ENCODE peak calls at places on chromosome 18, in seven cellular contexts. One of them, this sample, is unnamed.
A peak's percentile ranks its signal among the peaks of the same experiment; 100 is the strongest.

GRCh38 chr18:66872277-66872676 is 268.4 kb upstream of the CDH19 start:
- DNase-seq in kidney: no peak
- DNase-seq in heart left ventricle: no peak
- DNase-seq in cardiac muscle cell: peak; percentile 21
- DNase-seq in Karpas-422: peak; percentile 61
- DNase-seq in A673: peak; percentile 55
- DNase-seq in transverse colon: no peak
- DNase-seq in this sample: no peak

GRCh38 chr18:79516441-79516931 is 120.8 kb downstream of the NFATC1 start:
- DNase-seq in kidney: peak; percentile 46
- DNase-seq in heart left ventricle: no peak
- DNase-seq in cardiac muscle cell: no peak
- DNase-seq in Karpas-422: no peak
- DNase-seq in A673: no peak
- DNase-seq in transverse colon: no peak
- DNase-seq in this sample: no peak

GRCh38 chr18:5979176-5979888 is 84.0 kb upstream of the TMEM200C start:
- DNase-seq in kidney: no peak
- DNase-seq in heart left ventricle: no peak
- DNase-seq in cardiac muscle cell: no peak
- DNase-seq in Karpas-422: no peak
- DNase-seq in A673: no peak
- DNase-seq in transverse colon: no peak
- DNase-seq in this sample: no peak

GRCh38 chr18:46858290-46858689 is 59.0 kb downstream of the PIAS2 start:
- DNase-seq in kidney: no peak
- DNase-seq in heart left ventricle: no peak
- DNase-seq in cardiac muscle cell: no peak
- DNase-seq in Karpas-422: no peak
- DNase-seq in A673: no peak
- DNase-seq in transverse colon: no peak
- DNase-seq in this sample: no peak

GRCh38 chr18:3508576-3509559 is 58.9 kb downstream of the TGIF1 start:
- DNase-seq in kidney: no peak
- DNase-seq in heart left ventricle: no peak
- DNase-seq in cardiac muscle cell: no peak
- DNase-seq in Karpas-422: peak; percentile 97
- DNase-seq in A673: no peak
- DNase-seq in transverse colon: no peak
- DNase-seq in this sample: no peak

GRCh38 chr18:33755918-33756590 is 178.0 kb downstream of the ASXL3 start:
- DNase-seq in kidney: no peak
- DNase-seq in heart left ventricle: no peak
- DNase-seq in cardiac muscle cell: no peak
- DNase-seq in Karpas-422: no peak
- DNase-seq in A673: peak; percentile 54
- DNase-seq in transverse colon: peak; percentile 26
- DNase-seq in this sample: no peak

GRCh38 chr18:47436871-47437270 is 185.4 kb upstream of the SKOR2 start:
- DNase-seq in kidney: no peak
- DNase-seq in heart left ventricle: no peak
- DNase-seq in cardiac muscle cell: no peak
- DNase-seq in Karpas-422: no peak
- DNase-seq in A673: no peak
- DNase-seq in transverse colon: no peak
- DNase-seq in this sample: no peak

GRCh38 chr18:35680139-35680551 is 98.6 kb downstream of the GALNT1 start:
- DNase-seq in kidney: no peak
- DNase-seq in heart left ventricle: no peak
- DNase-seq in cardiac muscle cell: no peak
- DNase-seq in Karpas-422: no peak
- DNase-seq in A673: no peak
- DNase-seq in transverse colon: no peak
- DNase-seq in this sample: no peak

GRCh38 chr18:8458546-8459215 is 150.6 kb upstream of the RAB12 start:
- DNase-seq in kidney: no peak
- DNase-seq in heart left ventricle: no peak
- DNase-seq in cardiac muscle cell: no peak
- DNase-seq in Karpas-422: no peak
- DNase-seq in A673: no peak
- DNase-seq in transverse colon: no peak
- DNase-seq in this sample: no peak

GRCh38 chr18:3710712-3711269 is 260.8 kb downstream of the TGIF1 start:
- DNase-seq in kidney: peak; percentile 94
- DNase-seq in heart left ventricle: peak; percentile 62
- DNase-seq in cardiac muscle cell: no peak
- DNase-seq in Karpas-422: no peak
- DNase-seq in A673: no peak
- DNase-seq in transverse colon: peak; percentile 85
- DNase-seq in this sample: peak; percentile 31

GRCh38 chr18:61679836-61680235 is 213.0 kb downstream of the RNF152 start:
- DNase-seq in kidney: no peak
- DNase-seq in heart left ventricle: no peak
- DNase-seq in cardiac muscle cell: no peak
- DNase-seq in Karpas-422: no peak
- DNase-seq in A673: no peak
- DNase-seq in transverse colon: no peak
- DNase-seq in this sample: no peak

GRCh38 chr18:4433762-4434161 is 21.3 kb downstream of the DLGAP1 start:
- DNase-seq in kidney: no peak
- DNase-seq in heart left ventricle: no peak
- DNase-seq in cardiac muscle cell: no peak
- DNase-seq in Karpas-422: no peak
- DNase-seq in A673: peak; percentile 29
- DNase-seq in transverse colon: no peak
- DNase-seq in this sample: no peak

GRCh38 chr18:25633563-25633962 is 281.6 kb upstream of the ZNF521 start:
- DNase-seq in kidney: no peak
- DNase-seq in heart left ventricle: no peak
- DNase-seq in cardiac muscle cell: no peak
- DNase-seq in Karpas-422: no peak
- DNase-seq in A673: no peak
- DNase-seq in transverse colon: no peak
- DNase-seq in this sample: no peak

GRCh38 chr18:23826850-23827620 is 137.8 kb downstream of the LAMA3 start:
- DNase-seq in kidney: no peak
- DNase-seq in heart left ventricle: no peak
- DNase-seq in cardiac muscle cell: no peak
- DNase-seq in Karpas-422: no peak
- DNase-seq in A673: no peak
- DNase-seq in transverse colon: no peak
- DNase-seq in this sample: no peak

GRCh38 chr18:13014818-13015217 is 23.7 kb downstream of the CEP192 start:
- DNase-seq in kidney: no peak
- DNase-seq in heart left ventricle: no peak
- DNase-seq in cardiac muscle cell: no peak
- DNase-seq in Karpas-422: no peak
- DNase-seq in A673: no peak
- DNase-seq in transverse colon: no peak
- DNase-seq in this sample: no peak
- H3K36me3 ChIP-seq in kidney: peaks cover 20% of the 10 kb centered on the region
- H3K36me3 ChIP-seq in heart left ventricle: peaks cover 92% of the 10 kb centered on the region
- H3K36me3 ChIP-seq in cardiac muscle cell: peaks cover 50% of the 10 kb centered on the region
- H3K36me3 ChIP-seq in Karpas-422: peaks cover 64% of the 10 kb centered on the region
- H3K36me3 ChIP-seq in A673: peaks cover 94% of the 10 kb centered on the region
- H3K36me3 ChIP-seq in transverse colon: peaks cover 67% of the 10 kb centered on the region
- H3K36me3 ChIP-seq in this sample: peaks cover 77% of the 10 kb centered on the region

DNA sequence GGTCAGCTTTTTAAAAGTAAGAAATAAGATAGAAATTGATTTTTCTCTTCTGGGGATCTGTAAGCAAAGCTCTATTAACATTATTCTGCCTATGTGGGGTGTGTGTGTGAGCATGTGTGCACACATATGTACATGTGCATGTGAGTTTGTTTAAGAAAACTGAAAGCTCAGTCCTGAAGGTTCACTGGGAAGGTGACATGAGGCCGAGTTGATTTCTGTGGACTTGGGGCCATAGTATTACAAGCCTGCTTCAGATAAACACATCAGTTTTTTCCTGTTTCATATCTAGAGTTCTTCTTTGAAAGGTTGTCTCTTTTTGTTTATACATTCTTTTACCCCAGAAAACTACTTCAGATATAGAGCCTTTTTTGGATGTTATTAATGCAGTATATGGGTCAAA is 83.4 kb downstream of the SERPINB8 start:
- DNase-seq in kidney: no peak
- DNase-seq in heart left ventricle: no peak
- DNase-seq in cardiac muscle cell: no peak
- DNase-seq in Karpas-422: no peak
- DNase-seq in A673: no peak
- DNase-seq in transverse colon: no peak
- DNase-seq in this sample: no peak
- H3K4me1 ChIP-seq in kidney: no peaks in the 10 kb centered on the region
- H3K4me1 ChIP-seq in heart left ventricle: no peaks in the 10 kb centered on the region
- H3K4me1 ChIP-seq in cardiac muscle cell: no peaks in the 10 kb centered on the region
- H3K4me1 ChIP-seq in Karpas-422: no peaks in the 10 kb centered on the region
- H3K4me1 ChIP-seq in A673: no peaks in the 10 kb centered on the region
- H3K4me1 ChIP-seq in transverse colon: no peaks in the 10 kb centered on the region
- H3K4me1 ChIP-seq in this sample: no peaks in the 10 kb centered on the region

GRCh38 chr18:44678725-44679055 is 2.0 kb upstream of the SETBP1 start:
- DNase-seq in kidney: no peak
- DNase-seq in heart left ventricle: no peak
- DNase-seq in cardiac muscle cell: no peak
- DNase-seq in Karpas-422: no peak
- DNase-seq in A673: no peak
- DNase-seq in transverse colon: no peak
- DNase-seq in this sample: no peak
- H3K4me3 ChIP-seq in kidney: peak overlapping the region; percentile 53
- H3K4me3 ChIP-seq in heart left ventricle: peak overlapping the region; percentile 93
- H3K4me3 ChIP-seq in cardiac muscle cell: peak overlapping the region; percentile 94
- H3K4me3 ChIP-seq in Karpas-422: peak overlapping the region; percentile 72
- H3K4me3 ChIP-seq in A673: peak overlapping the region; percentile 67
- H3K4me3 ChIP-seq in transverse colon: peak overlapping the region; percentile 79
- H3K4me3 ChIP-seq in this sample: peak overlapping the region; percentile 83

DNA sequence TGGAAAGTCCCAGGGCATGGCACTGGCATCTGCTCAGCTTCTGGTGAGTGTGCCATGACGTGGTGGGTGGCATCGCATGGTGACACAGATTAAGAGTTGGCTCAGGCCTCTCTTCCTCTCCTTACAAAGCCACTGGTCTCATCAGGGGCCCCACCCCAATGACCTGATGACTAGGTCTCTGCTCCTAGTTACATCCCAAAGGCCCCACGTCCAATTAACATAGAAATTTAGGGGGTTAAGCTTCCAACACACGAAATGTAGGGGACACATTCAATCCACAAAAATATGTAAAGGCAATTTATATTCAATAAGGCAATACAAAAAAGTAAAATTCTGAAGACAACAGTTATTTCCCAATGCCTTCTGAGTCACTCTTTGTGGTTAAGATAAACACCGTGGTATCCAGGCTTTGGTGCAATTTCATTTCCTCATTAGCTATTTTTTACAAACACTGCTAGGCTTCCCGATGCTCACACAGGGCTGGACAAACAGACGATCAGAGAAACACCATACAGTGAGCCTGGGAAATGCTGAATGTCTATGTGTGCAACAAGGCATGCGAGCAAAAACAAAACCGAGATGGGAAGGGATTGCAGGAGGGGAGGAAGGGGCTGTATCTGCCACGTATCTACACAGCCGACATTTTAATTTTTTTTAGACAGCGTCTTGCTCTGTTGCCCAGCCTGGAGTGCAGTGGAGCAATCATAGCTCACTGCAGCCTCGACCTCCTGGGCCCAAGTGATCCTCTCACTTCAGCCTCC is 67.2 kb downstream of the MBP start:
- DNase-seq in kidney: no peak
- DNase-seq in heart left ventricle: peak; percentile 66
- DNase-seq in cardiac muscle cell: no peak
- DNase-seq in Karpas-422: peak; percentile 58
- DNase-seq in A673: no peak
- DNase-seq in transverse colon: no peak
- DNase-seq in this sample: no peak
- H3K36me3 ChIP-seq in kidney: no peaks in the 10 kb centered on the region
- H3K36me3 ChIP-seq in heart left ventricle: peaks cover 7% of the 10 kb centered on the region
- H3K36me3 ChIP-seq in cardiac muscle cell: no peaks in the 10 kb centered on the region
- H3K36me3 ChIP-seq in Karpas-422: peaks cover 7% of the 10 kb centered on the region
- H3K36me3 ChIP-seq in A673: no peaks in the 10 kb centered on the region
- H3K36me3 ChIP-seq in transverse colon: peaks cover 5% of the 10 kb centered on the region
- H3K36me3 ChIP-seq in this sample: peaks cover 19% of the 10 kb centered on the region

DNA sequence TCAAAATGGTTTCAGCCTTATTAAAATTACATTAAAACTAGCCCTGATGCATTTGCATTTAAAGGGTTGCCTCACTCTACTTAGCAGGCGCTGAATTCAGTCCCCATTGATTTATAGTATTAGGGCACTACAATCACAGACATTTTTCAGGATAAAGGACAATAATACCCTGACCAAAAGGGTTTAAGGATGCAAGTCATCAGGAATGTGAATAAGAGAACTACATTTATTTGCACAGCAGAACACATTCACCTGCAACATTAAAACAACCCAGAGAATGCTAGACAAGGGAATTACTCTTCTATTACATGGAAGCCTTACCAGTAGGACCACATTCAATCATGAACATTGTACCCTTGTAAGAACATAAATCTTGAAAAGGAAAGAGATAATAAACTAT is 93.6 kb downstream of the TCF4 start:
- DNase-seq in kidney: no peak
- DNase-seq in heart left ventricle: no peak
- DNase-seq in cardiac muscle cell: no peak
- DNase-seq in Karpas-422: no peak
- DNase-seq in A673: no peak
- DNase-seq in transverse colon: no peak
- DNase-seq in this sample: no peak
- H3K4me1 ChIP-seq in kidney: no peaks in the 10 kb centered on the region
- H3K4me1 ChIP-seq in heart left ventricle: peaks cover 21% of the 10 kb centered on the region
- H3K4me1 ChIP-seq in cardiac muscle cell: peaks cover 6% of the 10 kb centered on the region
- H3K4me1 ChIP-seq in Karpas-422: peaks cover 100% of the 10 kb centered on the region
- H3K4me1 ChIP-seq in A673: peaks cover 48% of the 10 kb centered on the region
- H3K4me1 ChIP-seq in transverse colon: peaks cover under 1% of the 10 kb centered on the region
- H3K4me1 ChIP-seq in this sample: no peaks in the 10 kb centered on the region

DNA sequence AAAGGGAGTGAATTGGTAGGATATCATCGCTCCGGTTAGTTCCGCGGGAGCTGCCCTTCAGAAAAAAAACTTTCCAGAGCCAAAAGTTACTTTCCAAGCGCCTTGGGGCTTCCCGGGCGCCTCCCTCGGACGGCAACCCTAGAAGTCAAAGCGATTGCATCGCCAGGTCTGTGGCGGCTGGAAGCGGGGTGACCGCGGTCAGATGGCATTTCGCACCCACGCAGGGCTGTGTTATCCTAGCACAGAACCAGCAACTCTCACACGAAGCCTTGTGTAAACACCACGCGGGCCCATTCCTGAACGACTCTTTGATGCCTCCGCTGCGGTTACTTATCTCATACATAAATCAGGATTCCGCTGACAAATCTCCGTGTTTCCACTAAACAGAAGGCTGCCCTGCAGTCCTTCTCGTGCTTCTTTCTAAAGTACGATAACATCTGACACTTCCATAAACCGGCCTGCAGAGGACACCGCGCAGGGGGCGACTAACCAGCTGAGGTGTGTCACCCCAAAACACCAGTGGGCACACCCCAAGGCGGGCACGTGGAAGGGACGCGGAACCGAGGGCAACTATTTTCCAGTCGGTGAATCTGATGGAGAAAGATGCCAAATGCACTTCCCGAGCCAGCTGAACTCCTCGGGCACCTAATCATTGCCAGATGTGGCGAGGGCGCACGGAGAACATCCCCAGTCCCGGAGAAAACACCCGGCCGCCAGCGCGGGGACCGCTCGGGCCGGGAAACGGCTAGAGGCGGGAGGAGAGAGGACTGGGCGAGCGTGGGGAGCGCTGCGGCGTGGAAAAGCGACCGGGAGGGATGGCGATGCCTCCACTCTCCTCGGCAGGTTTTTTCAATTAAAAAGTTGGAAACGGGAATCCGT is 911 bp downstream of the COLEC12 start:
- DNase-seq in kidney: no peak
- DNase-seq in heart left ventricle: no peak
- DNase-seq in cardiac muscle cell: peak; percentile 52
- DNase-seq in Karpas-422: no peak
- DNase-seq in A673: peak; percentile 52
- DNase-seq in transverse colon: no peak
- DNase-seq in this sample: no peak
- H3K4me3 ChIP-seq in kidney: peak overlapping the region; percentile 32
- H3K4me3 ChIP-seq in heart left ventricle: peak overlapping the region; percentile 64
- H3K4me3 ChIP-seq in cardiac muscle cell: peak overlapping the region; percentile 97
- H3K4me3 ChIP-seq in Karpas-422: no peak overlapping the region
- H3K4me3 ChIP-seq in A673: peak overlapping the region; percentile 46
- H3K4me3 ChIP-seq in transverse colon: peak overlapping the region; percentile 57
- H3K4me3 ChIP-seq in this sample: peak overlapping the region; percentile 51